ENCODE peak calls at places on chromosomes 7 and 10, in nine cellular contexts. One of them, this sample, is unnamed.

GRCh38 chr7:156009569-156009968 is 197.3 kb upstream of the SHH start:
- DNase-seq in hippocampal formation: no peak
- DNase-seq in T1000: no peak
- DNase-seq in AG04449: no peak
- DNase-seq in amygdala: no peak
- DNase-seq in mesothelial cell of epicardium: no peak
- DNase-seq in germinal center: no peak
- DNase-seq in RPMI7951: no peak
- DNase-seq in activated CD8-positive, alpha-beta memory T cell treated with anti-CD3 and anti-CD28 coated beads for 24 hours: no peak
- DNase-seq in this sample: no peak

GRCh38 chr7:71384094-71384493 is 252.2 kb downstream of the GALNT17 start:
- DNase-seq in hippocampal formation: no peak
- DNase-seq in T1000: no peak
- DNase-seq in AG04449: no peak
- DNase-seq in amygdala: no peak
- DNase-seq in mesothelial cell of epicardium: no peak
- DNase-seq in germinal center: no peak
- DNase-seq in RPMI7951: no peak
- DNase-seq in activated CD8-positive, alpha-beta memory T cell treated with anti-CD3 and anti-CD28 coated beads for 24 hours: no peak
- DNase-seq in this sample: no peak

GRCh38 chr10:72008096-72008933 is 44.1 kb downstream of the CHST3 start:
- DNase-seq in hippocampal formation: no peak
- DNase-seq in T1000: no peak
- DNase-seq in AG04449: no peak
- DNase-seq in amygdala: no peak
- DNase-seq in mesothelial cell of epicardium: no peak
- DNase-seq in germinal center: no peak
- DNase-seq in RPMI7951: no peak
- DNase-seq in activated CD8-positive, alpha-beta memory T cell treated with anti-CD3 and anti-CD28 coated beads for 24 hours: no peak
- DNase-seq in this sample: no peak

GRCh38 chr7:155124706-155125105 is 54.6 kb downstream of the HTR5A start:
- DNase-seq in hippocampal formation: no peak
- DNase-seq in T1000: no peak
- DNase-seq in AG04449: no peak
- DNase-seq in amygdala: no peak
- DNase-seq in mesothelial cell of epicardium: no peak
- DNase-seq in germinal center: no peak
- DNase-seq in RPMI7951: no peak
- DNase-seq in activated CD8-positive, alpha-beta memory T cell treated with anti-CD3 and anti-CD28 coated beads for 24 hours: no peak
- DNase-seq in this sample: no peak

GRCh38 chr10:116827214-116827671 is 22.1 kb upstream of the ENO4 start:
- DNase-seq in hippocampal formation: no peak
- DNase-seq in T1000: no peak
- DNase-seq in AG04449: no peak
- DNase-seq in amygdala: no peak
- DNase-seq in mesothelial cell of epicardium: no peak
- DNase-seq in germinal center: no peak
- DNase-seq in RPMI7951: no peak
- DNase-seq in activated CD8-positive, alpha-beta memory T cell treated with anti-CD3 and anti-CD28 coated beads for 24 hours: no peak
- DNase-seq in this sample: no peak

GRCh38 chr7:104156842-104157277 is 51.0 kb downstream of the ORC5 start:
- DNase-seq in hippocampal formation: no peak
- DNase-seq in T1000: no peak
- DNase-seq in AG04449: peak
- DNase-seq in amygdala: no peak
- DNase-seq in mesothelial cell of epicardium: no peak
- DNase-seq in germinal center: no peak
- DNase-seq in RPMI7951: peak
- DNase-seq in activated CD8-positive, alpha-beta memory T cell treated with anti-CD3 and anti-CD28 coated beads for 24 hours: no peak
- DNase-seq in this sample: no peak

GRCh38 chr7:74575083-74575803 is 82.3 kb upstream of the GTF2I start:
- DNase-seq in hippocampal formation: no peak
- DNase-seq in T1000: no peak
- DNase-seq in AG04449: no peak
- DNase-seq in amygdala: no peak
- DNase-seq in mesothelial cell of epicardium: no peak
- DNase-seq in germinal center: no peak
- DNase-seq in RPMI7951: peak
- DNase-seq in activated CD8-positive, alpha-beta memory T cell treated with anti-CD3 and anti-CD28 coated beads for 24 hours: no peak
- DNase-seq in this sample: no peak

GRCh38 chr10:21530168-21530567 is 3.9 kb upstream of the MLLT10 start:
- DNase-seq in hippocampal formation: no peak
- DNase-seq in T1000: no peak
- DNase-seq in AG04449: no peak
- DNase-seq in amygdala: no peak
- DNase-seq in mesothelial cell of epicardium: no peak
- DNase-seq in germinal center: no peak
- DNase-seq in RPMI7951: no peak
- DNase-seq in activated CD8-positive, alpha-beta memory T cell treated with anti-CD3 and anti-CD28 coated beads for 24 hours: no peak
- DNase-seq in this sample: no peak

GRCh38 chr10:47023237-47024045 is 112.2 kb downstream of the PTPN20 start:
- DNase-seq in hippocampal formation: no peak
- DNase-seq in T1000: no peak
- DNase-seq in AG04449: no peak
- DNase-seq in amygdala: no peak
- DNase-seq in mesothelial cell of epicardium: no peak
- DNase-seq in germinal center: no peak
- DNase-seq in RPMI7951: no peak
- DNase-seq in activated CD8-positive, alpha-beta memory T cell treated with anti-CD3 and anti-CD28 coated beads for 24 hours: no peak
- DNase-seq in this sample: no peak

GRCh38 chr10:124619802-124620490 is 124.2 kb downstream of the FAM53B start:
- DNase-seq in hippocampal formation: no peak
- DNase-seq in T1000: no peak
- DNase-seq in AG04449: no peak
- DNase-seq in amygdala: no peak
- DNase-seq in mesothelial cell of epicardium: no peak
- DNase-seq in germinal center: peak
- DNase-seq in RPMI7951: no peak
- DNase-seq in activated CD8-positive, alpha-beta memory T cell treated with anti-CD3 and anti-CD28 coated beads for 24 hours: no peak
- DNase-seq in this sample: no peak

GRCh38 chr10:131781791-131782190 is 119.0 kb upstream of the PPP2R2D start:
- DNase-seq in hippocampal formation: no peak
- DNase-seq in T1000: no peak
- DNase-seq in AG04449: no peak
- DNase-seq in amygdala: no peak
- DNase-seq in mesothelial cell of epicardium: no peak
- DNase-seq in germinal center: no peak
- DNase-seq in RPMI7951: no peak
- DNase-seq in activated CD8-positive, alpha-beta memory T cell treated with anti-CD3 and anti-CD28 coated beads for 24 hours: peak
- DNase-seq in this sample: no peak

GRCh38 chr7:148697256-148697841 is 1.4 kb upstream of the CUL1 start:
- DNase-seq in hippocampal formation: no peak
- DNase-seq in T1000: no peak
- DNase-seq in AG04449: no peak
- DNase-seq in amygdala: no peak
- DNase-seq in mesothelial cell of epicardium: no peak
- DNase-seq in germinal center: peak
- DNase-seq in RPMI7951: peak
- DNase-seq in activated CD8-positive, alpha-beta memory T cell treated with anti-CD3 and anti-CD28 coated beads for 24 hours: peak
- DNase-seq in this sample: peak

GRCh38 chr10:87702260-87702972 is 42.7 kb downstream of the PAPSS2 start:
- DNase-seq in hippocampal formation: no peak
- DNase-seq in T1000: no peak
- DNase-seq in AG04449: no peak
- DNase-seq in amygdala: no peak
- DNase-seq in mesothelial cell of epicardium: no peak
- DNase-seq in germinal center: no peak
- DNase-seq in RPMI7951: no peak
- DNase-seq in activated CD8-positive, alpha-beta memory T cell treated with anti-CD3 and anti-CD28 coated beads for 24 hours: no peak
- DNase-seq in this sample: no peak

GRCh38 chr7:65971021-65971420 is 11.0 kb downstream of the GUSB start:
- DNase-seq in hippocampal formation: no peak
- DNase-seq in T1000: no peak
- DNase-seq in AG04449: no peak
- DNase-seq in amygdala: no peak
- DNase-seq in mesothelial cell of epicardium: no peak
- DNase-seq in germinal center: no peak
- DNase-seq in RPMI7951: no peak
- DNase-seq in activated CD8-positive, alpha-beta memory T cell treated with anti-CD3 and anti-CD28 coated beads for 24 hours: peak
- DNase-seq in this sample: no peak

GRCh38 chr7:150734293-150734692 is 2.9 kb upstream of the GIMAP5 start:
- DNase-seq in hippocampal formation: no peak
- DNase-seq in T1000: no peak
- DNase-seq in AG04449: no peak
- DNase-seq in amygdala: no peak
- DNase-seq in mesothelial cell of epicardium: no peak
- DNase-seq in germinal center: no peak
- DNase-seq in RPMI7951: no peak
- DNase-seq in activated CD8-positive, alpha-beta memory T cell treated with anti-CD3 and anti-CD28 coated beads for 24 hours: no peak
- DNase-seq in this sample: no peak

GRCh38 chr10:70445718-70446485 is 4.4 kb upstream of the NODAL start:
- DNase-seq in hippocampal formation: no peak
- DNase-seq in T1000: no peak
- DNase-seq in AG04449: peak
- DNase-seq in amygdala: no peak
- DNase-seq in mesothelial cell of epicardium: no peak
- DNase-seq in germinal center: no peak
- DNase-seq in RPMI7951: no peak
- DNase-seq in activated CD8-positive, alpha-beta memory T cell treated with anti-CD3 and anti-CD28 coated beads for 24 hours: no peak
- DNase-seq in this sample: no peak

GRCh38 chr7:5429253-5429856 is 5.7 kb upstream of the TNRC18 start:
- DNase-seq in hippocampal formation: no peak
- DNase-seq in T1000: no peak
- DNase-seq in AG04449: no peak
- DNase-seq in amygdala: no peak
- DNase-seq in mesothelial cell of epicardium: no peak
- DNase-seq in germinal center: no peak
- DNase-seq in RPMI7951: no peak
- DNase-seq in activated CD8-positive, alpha-beta memory T cell treated with anti-CD3 and anti-CD28 coated beads for 24 hours: no peak
- DNase-seq in this sample: no peak

GRCh38 chr7:64873517-64873916 is 29.6 kb upstream of the ZNF273 start:
- DNase-seq in hippocampal formation: no peak
- DNase-seq in T1000: no peak
- DNase-seq in AG04449: no peak
- DNase-seq in amygdala: no peak
- DNase-seq in mesothelial cell of epicardium: no peak
- DNase-seq in germinal center: no peak
- DNase-seq in RPMI7951: no peak
- DNase-seq in activated CD8-positive, alpha-beta memory T cell treated with anti-CD3 and anti-CD28 coated beads for 24 hours: no peak
- DNase-seq in this sample: no peak

GRCh38 chr7:51067757-51068156 is 248.9 kb downstream of the COBL start:
- DNase-seq in hippocampal formation: peak
- DNase-seq in T1000: peak
- DNase-seq in AG04449: peak
- DNase-seq in amygdala: no peak
- DNase-seq in mesothelial cell of epicardium: no peak
- DNase-seq in germinal center: peak
- DNase-seq in RPMI7951: peak
- DNase-seq in activated CD8-positive, alpha-beta memory T cell treated with anti-CD3 and anti-CD28 coated beads for 24 hours: peak
- DNase-seq in this sample: no peak

GRCh38 chr7:87926581-87927461 is 7.2 kb upstream of the ADAM22 start:
- DNase-seq in hippocampal formation: no peak
- DNase-seq in T1000: peak
- DNase-seq in AG04449: no peak
- DNase-seq in amygdala: no peak
- DNase-seq in mesothelial cell of epicardium: no peak
- DNase-seq in germinal center: no peak
- DNase-seq in RPMI7951: peak
- DNase-seq in activated CD8-positive, alpha-beta memory T cell treated with anti-CD3 and anti-CD28 coated beads for 24 hours: no peak
- DNase-seq in this sample: no peak

GRCh38 chr10:133252223-133252552 is 14.5 kb downstream of the VENTX start:
- DNase-seq in hippocampal formation: no peak
- DNase-seq in T1000: no peak
- DNase-seq in AG04449: no peak
- DNase-seq in amygdala: no peak
- DNase-seq in mesothelial cell of epicardium: no peak
- DNase-seq in germinal center: no peak
- DNase-seq in RPMI7951: no peak
- DNase-seq in activated CD8-positive, alpha-beta memory T cell treated with anti-CD3 and anti-CD28 coated beads for 24 hours: no peak
- DNase-seq in this sample: no peak

GRCh38 chr10:76618641-76619040 is 1019.0 kb downstream of the KCNMA1 start:
- DNase-seq in hippocampal formation: no peak
- DNase-seq in T1000: no peak
- DNase-seq in AG04449: no peak
- DNase-seq in amygdala: no peak
- DNase-seq in mesothelial cell of epicardium: no peak
- DNase-seq in germinal center: no peak
- DNase-seq in RPMI7951: no peak
- DNase-seq in activated CD8-positive, alpha-beta memory T cell treated with anti-CD3 and anti-CD28 coated beads for 24 hours: no peak
- DNase-seq in this sample: no peak

GRCh38 chr7:132072165-132072564 is 504.1 kb downstream of the PLXNA4 start:
- DNase-seq in hippocampal formation: no peak
- DNase-seq in T1000: no peak
- DNase-seq in AG04449: no peak
- DNase-seq in amygdala: no peak
- DNase-seq in mesothelial cell of epicardium: no peak
- DNase-seq in germinal center: no peak
- DNase-seq in RPMI7951: no peak
- DNase-seq in activated CD8-positive, alpha-beta memory T cell treated with anti-CD3 and anti-CD28 coated beads for 24 hours: no peak
- DNase-seq in this sample: no peak

GRCh38 chr10:125448596-125448995 is 234.4 kb downstream of the TEX36 start:
- DNase-seq in hippocampal formation: no peak
- DNase-seq in T1000: no peak
- DNase-seq in AG04449: no peak
- DNase-seq in amygdala: no peak
- DNase-seq in mesothelial cell of epicardium: no peak
- DNase-seq in germinal center: no peak
- DNase-seq in RPMI7951: no peak
- DNase-seq in activated CD8-positive, alpha-beta memory T cell treated with anti-CD3 and anti-CD28 coated beads for 24 hours: no peak
- DNase-seq in this sample: no peak

GRCh38 chr10:24722676-24723385 is 856 bp downstream of the ARHGAP21 start:
- DNase-seq in hippocampal formation: peak
- DNase-seq in T1000: no peak
- DNase-seq in AG04449: no peak
- DNase-seq in amygdala: no peak
- DNase-seq in mesothelial cell of epicardium: peak
- DNase-seq in germinal center: peak
- DNase-seq in RPMI7951: peak
- DNase-seq in activated CD8-positive, alpha-beta memory T cell treated with anti-CD3 and anti-CD28 coated beads for 24 hours: peak
- DNase-seq in this sample: peak

GRCh38 chr7:73606801-73607691 is 17.3 kb downstream of the MLXIPL start:
- DNase-seq in hippocampal formation: peak
- DNase-seq in T1000: peak
- DNase-seq in AG04449: no peak
- DNase-seq in amygdala: no peak
- DNase-seq in mesothelial cell of epicardium: peak
- DNase-seq in germinal center: peak
- DNase-seq in RPMI7951: peak
- DNase-seq in activated CD8-positive, alpha-beta memory T cell treated with anti-CD3 and anti-CD28 coated beads for 24 hours: peak
- DNase-seq in this sample: peak

GRCh38 chr7:55185941-55186609 is 167.3 kb downstream of the EGFR start:
- DNase-seq in hippocampal formation: no peak
- DNase-seq in T1000: peak
- DNase-seq in AG04449: peak
- DNase-seq in amygdala: no peak
- DNase-seq in mesothelial cell of epicardium: no peak
- DNase-seq in germinal center: no peak
- DNase-seq in RPMI7951: peak
- DNase-seq in activated CD8-positive, alpha-beta memory T cell treated with anti-CD3 and anti-CD28 coated beads for 24 hours: peak
- DNase-seq in this sample: no peak

GRCh38 chr10:60978287-60979115 is 34.5 kb upstream of the RHOBTB1 start:
- DNase-seq in hippocampal formation: peak
- DNase-seq in T1000: no peak
- DNase-seq in AG04449: no peak
- DNase-seq in amygdala: no peak
- DNase-seq in mesothelial cell of epicardium: no peak
- DNase-seq in germinal center: no peak
- DNase-seq in RPMI7951: peak
- DNase-seq in activated CD8-positive, alpha-beta memory T cell treated with anti-CD3 and anti-CD28 coated beads for 24 hours: no peak
- DNase-seq in this sample: no peak

GRCh38 chr10:43067391-43068135 is 9.3 kb upstream of the RET start:
- DNase-seq in hippocampal formation: no peak
- DNase-seq in T1000: no peak
- DNase-seq in AG04449: no peak
- DNase-seq in amygdala: no peak
- DNase-seq in mesothelial cell of epicardium: no peak
- DNase-seq in germinal center: no peak
- DNase-seq in RPMI7951: no peak
- DNase-seq in activated CD8-positive, alpha-beta memory T cell treated with anti-CD3 and anti-CD28 coated beads for 24 hours: no peak
- DNase-seq in this sample: no peak

This sample was measured in nucleus accumbens.